ENCODE peak calls at places on chromosomes 1 and 21, in eight cellular contexts. F is right cardiac atrium; D is CD8-positive, alpha-beta memory T cell; L is cardiac muscle cell; B is uterus; K is K562; E is aorta; Z is lower lobe of right lung. C is an unnamed sample. For H3K4me1, the result is how much of the 10 kb centered on the place peaks cover.

GRCh38 chr1:53314096-53314495 is 13.8 kb downstream of the LRP8 start:
- DNase-seq in F (no peak), D (no peak), L (no peak), B (no peak), K (no peak), E (peak), Z (peak), C (no peak)

GRCh38 chr1:210687582-210688279 is 359.0 kb downstream of the HHAT start:
- DNase-seq in F (no peak), D (no peak), L (no peak), B (no peak), K (no peak), E (no peak), Z (no peak), C (no peak)

GRCh38 chr1:72037745-72038343 is 244.5 kb downstream of the NEGR1 start:
- DNase-seq in F (no peak), D (no peak), L (peak), B (no peak), K (peak), E (no peak), Z (no peak), C (no peak)

GRCh38 chr1:43238104-43238503 is 31.7 kb upstream of the TMEM125 start:
- DNase-seq in F (peak), D (no peak), L (peak), B (no peak), K (peak), E (peak), Z (peak), C (no peak)

GRCh38 chr1:224492632-224493031 is 58.0 kb upstream of the WDR26 start:
- DNase-seq in F (no peak), D (no peak), L (no peak), B (no peak), K (no peak), E (no peak), Z (no peak), C (no peak)

GRCh38 chr21:35982717-35983116 is 77.6 kb downstream of the SETD4 start:
- DNase-seq in F (no peak), D (no peak), L (no peak), B (no peak), K (no peak), E (no peak), Z (no peak), C (no peak)

GRCh38 chr1:2109581-2110021 is 59.4 kb downstream of the PRKCZ start:
- DNase-seq in F (peak), D (no peak), L (no peak), B (no peak), K (no peak), E (peak), Z (peak), C (no peak)

GRCh38 chr1:33010946-33011731 is 25.5 kb downstream of the AK2 start:
- DNase-seq in F (peak), D (no peak), L (no peak), B (peak), K (no peak), E (no peak), Z (no peak), C (no peak)

GRCh38 chr1:62294211-62294610 is 25.0 kb downstream of the KANK4 start:
- DNase-seq in F (no peak), D (no peak), L (no peak), B (no peak), K (peak), E (no peak), Z (no peak), C (no peak)

GRCh38 chr1:241555526-241555925 is 23.3 kb downstream of the KMO start:
- DNase-seq in F (no peak), D (no peak), L (no peak), B (no peak), K (no peak), E (no peak), Z (no peak), C (no peak)

GRCh38 chr1:241560511-241561187 is 28.5 kb downstream of the KMO start:
- DNase-seq in F (no peak), D (no peak), L (no peak), B (no peak), K (no peak), E (no peak), Z (no peak), C (no peak)

GRCh38 chr1:241553886-241554592 is 21.9 kb downstream of the KMO start:
- DNase-seq in F (no peak), D (no peak), L (no peak), B (no peak), K (no peak), E (no peak), Z (peak), C (no peak)

GRCh38 chr1:241551759-241552638 is 19.8 kb downstream of the KMO start:
- DNase-seq in F (no peak), D (no peak), L (no peak), B (no peak), K (peak), E (peak), Z (peak), C (peak)

GRCh38 chr1:241557551-241558193 is 25.5 kb downstream of the KMO start:
- DNase-seq in F (no peak), D (no peak), L (no peak), B (no peak), K (no peak), E (no peak), Z (no peak), C (no peak)
- H3K4me1 ChIP-seq in F (under half), D (under half), L (under half), B (under half), K (under half), E (under half), Z (under half), C (under half)

GRCh38 chr1:231334079-231334666 is 3.5 kb downstream of the EXOC8 start:
- DNase-seq in F (no peak), D (no peak), L (no peak), B (no peak), K (no peak), E (no peak), Z (no peak), C (no peak)
- H3K4me3 ChIP-seq in F (peak), D (peak), L (peak), B (peak), K (peak), E (no peak), Z (peak), C (peak)

GRCh38 chr1:16161717-16162116 is 5.8 kb upstream of the EPHA2 start:
- DNase-seq in F (no peak), D (no peak), L (no peak), B (no peak), K (no peak), E (no peak), Z (no peak), C (no peak)
- H3K4me1 ChIP-seq in F (under half), D (half or more), L (under half), B (under half), K (under half), E (under half), Z (under half), C (under half)

GRCh38 chr1:163772266-163772665 is 450.5 kb downstream of the NUF2 start:
- DNase-seq in F (no peak), D (no peak), L (no peak), B (no peak), K (no peak), E (no peak), Z (no peak), C (no peak)

GRCh38 chr1:163774390-163774789 is 452.6 kb downstream of the NUF2 start:
- DNase-seq in F (no peak), D (no peak), L (no peak), B (peak), K (no peak), E (no peak), Z (no peak), C (no peak)

GRCh38 chr1:163766537-163766936 is 444.8 kb downstream of the NUF2 start:
- DNase-seq in F (no peak), D (no peak), L (no peak), B (no peak), K (no peak), E (no peak), Z (no peak), C (no peak)

GRCh38 chr1:163771637-163772036 is 449.9 kb downstream of the NUF2 start:
- DNase-seq in F (no peak), D (no peak), L (no peak), B (no peak), K (no peak), E (no peak), Z (no peak), C (no peak)

DNA sequence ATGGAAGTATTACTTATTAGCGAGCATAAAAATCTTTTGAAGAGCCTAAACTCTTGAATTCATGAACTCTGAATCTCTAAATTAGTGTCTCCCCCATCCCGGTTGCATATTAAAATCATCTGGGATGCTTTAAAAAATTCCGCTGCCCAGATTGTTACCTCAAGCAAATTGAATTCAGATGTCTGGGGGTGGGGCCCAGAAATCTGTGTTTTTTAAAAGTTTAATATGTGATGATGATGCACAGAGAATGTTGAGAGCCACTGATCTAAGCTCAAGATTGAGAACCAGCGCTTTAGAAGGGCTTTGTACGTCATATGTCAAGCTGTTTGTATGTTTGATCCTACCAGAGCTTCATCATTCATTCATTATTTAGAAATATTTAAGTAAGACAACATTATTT is 446.8 kb downstream of the NUF2 start:
- DNase-seq in F (no peak), D (no peak), L (no peak), B (no peak), K (no peak), E (no peak), Z (no peak), C (no peak)
- H3K4me3 ChIP-seq in F (no peak), D (no peak), L (no peak), B (no peak), K (no peak), E (no peak), Z (no peak), C (no peak)

GRCh38 chr1:91053630-91054029 is 31.8 kb upstream of the ZNF644 start:
- DNase-seq in F (no peak), D (no peak), L (no peak), B (no peak), K (no peak), E (no peak), Z (no peak), C (no peak)
- H3K4me1 ChIP-seq in F (under half), D (under half), L (under half), B (under half), K (under half), E (under half), Z (under half), C (under half)

GRCh38 chr1:54377040-54377691 is 29.0 kb downstream of the SSBP3 start:
- DNase-seq in F (no peak), D (no peak), L (peak), B (no peak), K (peak), E (no peak), Z (no peak), C (no peak)

GRCh38 chr1:54379481-54380284 is 26.5 kb downstream of the SSBP3 start:
- DNase-seq in F (peak), D (no peak), L (no peak), B (peak), K (no peak), E (no peak), Z (no peak), C (no peak)

GRCh38 chr1:54376085-54377039 is 29.8 kb downstream of the SSBP3 start:
- DNase-seq in F (no peak), D (no peak), L (no peak), B (no peak), K (peak), E (no peak), Z (no peak), C (no peak)

GRCh38 chr1:54378884-54379445 is 27.2 kb downstream of the SSBP3 start:
- DNase-seq in F (no peak), D (no peak), L (no peak), B (no peak), K (no peak), E (no peak), Z (no peak), C (no peak)

DNA sequence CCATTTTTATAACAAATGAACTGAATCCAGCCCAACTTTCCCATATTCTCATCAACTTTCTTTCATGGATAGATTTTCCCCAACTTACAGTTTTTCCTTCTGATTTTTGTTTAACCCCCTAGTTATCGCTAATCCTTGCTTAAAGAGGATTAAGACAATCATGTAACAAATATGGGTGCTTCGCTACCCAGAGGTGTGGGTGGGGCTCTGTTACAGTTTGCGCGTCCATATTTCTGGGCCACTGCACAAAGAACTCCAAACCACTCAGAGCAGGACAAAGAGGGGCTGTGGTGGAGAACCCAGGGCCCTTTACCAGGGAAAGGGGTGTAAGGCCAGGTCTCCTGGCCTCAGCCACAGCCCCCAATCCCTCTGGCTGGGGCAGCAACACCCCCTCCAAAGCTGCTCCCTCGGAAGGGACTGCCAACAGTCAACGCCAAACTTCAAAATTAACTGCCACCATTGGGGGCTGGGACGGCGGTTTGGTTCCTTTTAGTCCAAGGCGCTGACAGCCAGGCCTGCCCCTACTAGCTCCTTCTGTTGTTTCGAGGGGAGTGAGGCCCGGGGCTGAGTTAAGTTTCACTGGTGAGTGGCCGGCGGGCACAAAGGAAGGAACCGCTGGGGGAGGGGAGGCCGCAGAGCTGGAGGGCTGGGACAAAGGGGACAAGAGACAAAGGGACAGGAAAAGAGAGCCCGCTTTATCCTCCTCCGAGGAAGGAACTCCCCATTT is 27.9 kb downstream of the SSBP3 start:
- DNase-seq in F (no peak), D (no peak), L (peak), B (no peak), K (no peak), E (no peak), Z (no peak), C (no peak)
- H3K4me3 ChIP-seq in F (no peak), D (no peak), L (no peak), B (no peak), K (no peak), E (no peak), Z (no peak), C (no peak)

GRCh38 chr1:208238710-208239517 is 5.3 kb downstream of the PLXNA2 start:
- DNase-seq in F (no peak), D (no peak), L (peak), B (no peak), K (peak), E (no peak), Z (no peak), C (no peak)

GRCh38 chr1:208241541-208241940 is 2.6 kb downstream of the PLXNA2 start:
- DNase-seq in F (no peak), D (no peak), L (no peak), B (no peak), K (no peak), E (no peak), Z (no peak), C (no peak)

GRCh38 chr1:208242186-208242585 is 2.0 kb downstream of the PLXNA2 start:
- DNase-seq in F (no peak), D (no peak), L (no peak), B (no peak), K (no peak), E (no peak), Z (no peak), C (no peak)

GRCh38 chr1:208240698-208241355 is 3.4 kb downstream of the PLXNA2 start:
- DNase-seq in F (no peak), D (no peak), L (no peak), B (no peak), K (no peak), E (no peak), Z (no peak), C (no peak)

DNA sequence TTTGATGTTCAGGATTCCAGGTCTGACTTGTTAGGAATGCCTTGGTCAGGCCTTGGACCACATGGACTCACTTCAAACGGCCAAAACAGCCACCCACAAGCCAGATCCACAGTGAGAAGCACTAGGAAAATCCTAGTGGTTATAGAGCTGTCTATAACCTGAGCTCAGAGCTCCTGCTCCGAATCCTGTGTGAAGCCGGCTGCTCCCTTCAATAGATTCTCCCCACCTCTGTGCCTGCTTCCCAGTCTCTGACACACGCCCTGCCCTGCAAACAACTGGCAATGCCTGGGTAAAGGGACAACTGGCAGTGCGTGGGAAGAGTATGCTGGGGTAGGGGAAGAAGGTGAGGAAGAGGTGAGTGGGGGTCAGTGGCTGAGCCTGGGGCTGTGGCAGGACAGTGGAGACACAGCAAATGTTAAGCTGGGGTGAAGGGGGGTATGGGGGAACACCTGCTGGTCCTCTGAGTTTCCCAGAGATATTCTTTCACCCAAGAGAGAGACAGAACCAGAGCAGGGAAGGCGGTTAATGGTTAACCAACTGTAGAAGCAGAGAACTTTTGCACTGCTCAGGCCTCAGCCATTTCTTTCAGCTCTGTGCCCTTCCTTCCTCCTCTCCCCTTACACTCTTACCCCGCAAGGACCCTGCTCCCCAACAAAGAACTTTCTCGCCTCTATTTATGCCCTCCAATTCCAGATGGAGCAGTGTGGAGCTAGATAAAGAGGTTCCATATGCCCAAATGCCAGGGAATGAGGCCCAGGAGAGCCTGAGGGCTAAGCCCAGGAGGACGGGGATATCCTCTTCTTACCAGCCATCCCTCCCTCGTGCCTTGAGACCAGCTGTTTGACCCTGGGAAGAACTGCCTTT is 4.4 kb downstream of the PLXNA2 start:
- DNase-seq in F (no peak), D (no peak), L (no peak), B (no peak), K (no peak), E (no peak), Z (no peak), C (no peak)
- H3K4me1 ChIP-seq in F (under half), D (under half), L (half or more), B (under half), K (under half), E (under half), Z (half or more), C (under half)

DNA sequence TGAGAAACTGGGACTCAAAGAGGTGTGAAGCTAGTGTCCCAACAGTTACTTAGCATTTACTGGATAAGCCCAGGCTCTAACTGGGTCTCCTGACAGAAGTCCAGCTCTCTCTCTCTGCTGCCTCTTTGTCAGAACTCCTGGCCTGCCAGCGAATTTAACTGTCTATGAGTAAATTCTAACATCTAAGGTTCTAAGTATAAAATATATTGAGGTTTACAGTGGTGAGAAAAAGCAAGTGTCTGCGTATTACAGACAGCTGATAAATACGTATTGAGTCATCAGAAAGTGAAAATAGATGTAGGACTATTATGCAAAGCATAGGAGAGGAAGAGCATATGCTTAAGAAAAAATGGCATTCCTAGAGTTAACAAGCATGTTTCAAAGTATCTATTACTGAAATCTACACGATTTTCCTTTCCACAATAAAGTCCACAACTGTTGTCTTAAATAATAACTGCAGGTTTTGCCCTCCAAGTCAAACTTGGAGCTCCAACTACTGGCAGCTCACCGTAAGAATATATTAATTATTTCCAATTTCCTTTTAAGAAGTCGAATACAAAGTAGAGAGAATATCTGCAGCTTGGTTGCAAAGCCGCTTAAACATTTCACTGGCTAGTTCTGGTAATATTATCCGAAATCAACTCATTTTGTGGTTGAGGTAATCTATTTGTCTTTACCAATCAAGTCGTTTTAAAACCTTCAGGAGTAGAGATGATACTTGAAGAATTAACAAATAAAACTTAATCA is 1.4 kb upstream of the RGS2 start:
- DNase-seq in F (no peak), D (no peak), L (no peak), B (no peak), K (no peak), E (no peak), Z (no peak), C (no peak)
- H3K4me3 ChIP-seq in F (peak), D (peak), L (no peak), B (peak), K (no peak), E (peak), Z (peak), C (peak)

C was measured in effector memory CD4-positive, alpha-beta T cell.